ENCODE peak calls at places on chromosome 4, in six cellular contexts. P, S, R, G, I and A are unnamed samples.

GRCh38 chr4:69749771-69750170 is 10.6 kb downstream of the SULT1B1 start:
- DNase-seq in P (peak; percentile 80), S (no peak), R (no peak), G (no peak), I (peak; percentile 2), A (no peak)

GRCh38 chr4:19905006-19905405 is 346.7 kb upstream of the SLIT2 start:
- DNase-seq in P (no peak), S (no peak), R (no peak), G (no peak), I (no peak), A (no peak)

GRCh38 chr4:107037188-107037587 is 1.1 kb upstream of the DKK2 start:
- DNase-seq in P (peak; percentile 53), S (peak; percentile 46), R (peak; percentile 8), G (peak; percentile 79), I (peak; percentile 2), A (peak; percentile 62)

GRCh38 chr4:124426279-124426678 is 286.3 kb downstream of the ANKRD50 start:
- DNase-seq in P (no peak), S (no peak), R (no peak), G (peak; percentile 11), I (no peak), A (no peak)

GRCh38 chr4:164252286-164252685 is 501.6 kb upstream of the SMIM31 start:
- DNase-seq in P (no peak), S (peak; percentile 37), R (no peak), G (peak; percentile 76), I (no peak), A (no peak)

GRCh38 chr4:185810746-185811508 is 1.1 kb downstream of the SORBS2 start:
- DNase-seq in P (no peak), S (no peak), R (no peak), G (peak; percentile 33), I (no peak), A (no peak)

GRCh38 chr4:158814636-158815035 is 45.8 kb downstream of the FNIP2 start:
- DNase-seq in P (no peak), S (no peak), R (no peak), G (no peak), I (peak; percentile 67), A (no peak)

GRCh38 chr4:5955201-5955821 is 62.4 kb upstream of the CRMP1 start:
- DNase-seq in P (no peak), S (no peak), R (no peak), G (peak; percentile 52), I (no peak), A (no peak)

GRCh38 chr4:17166954-17167353 is 268.5 kb upstream of the LDB2 start:
- DNase-seq in P (peak; percentile 68), S (no peak), R (no peak), G (no peak), I (no peak), A (peak; percentile 47)

GRCh38 chr4:74953647-74954046 is 20.7 kb downstream of the PARM1 start:
- DNase-seq in P (no peak), S (no peak), R (no peak), G (no peak), I (no peak), A (no peak)

GRCh38 chr4:173448919-173449641 is 50.2 kb upstream of the SCRG1 start:
- DNase-seq in P (no peak), S (no peak), R (no peak), G (no peak), I (peak; percentile 9), A (peak; percentile 21)

GRCh38 chr4:53599632-53600031 is 8.3 kb upstream of the LNX1 start:
- DNase-seq in P (no peak), S (no peak), R (no peak), G (no peak), I (no peak), A (no peak)

GRCh38 chr4:53598901-53599300 is 7.6 kb upstream of the LNX1 start:
- DNase-seq in P (peak; percentile 29), S (no peak), R (no peak), G (no peak), I (no peak), A (no peak)

GRCh38 chr4:53595823-53596222 is 4.5 kb upstream of the LNX1 start:
- DNase-seq in P (no peak), S (no peak), R (no peak), G (no peak), I (no peak), A (no peak)

GRCh38 chr4:53596901-53597300 is 5.6 kb upstream of the LNX1 start:
- DNase-seq in P (no peak), S (no peak), R (no peak), G (no peak), I (no peak), A (no peak)

GRCh38 chr4:53598483-53598882 is 7.2 kb upstream of the LNX1 start:
- DNase-seq in P (no peak), S (no peak), R (no peak), G (no peak), I (peak; percentile 57), A (no peak)
- H3K27ac ChIP-seq in P (no peak overlapping the region), S (no peak overlapping the region), R (peak overlapping the region; percentile 43), G (no peak overlapping the region), I (no peak overlapping the region), A (no peak overlapping the region)

DNA sequence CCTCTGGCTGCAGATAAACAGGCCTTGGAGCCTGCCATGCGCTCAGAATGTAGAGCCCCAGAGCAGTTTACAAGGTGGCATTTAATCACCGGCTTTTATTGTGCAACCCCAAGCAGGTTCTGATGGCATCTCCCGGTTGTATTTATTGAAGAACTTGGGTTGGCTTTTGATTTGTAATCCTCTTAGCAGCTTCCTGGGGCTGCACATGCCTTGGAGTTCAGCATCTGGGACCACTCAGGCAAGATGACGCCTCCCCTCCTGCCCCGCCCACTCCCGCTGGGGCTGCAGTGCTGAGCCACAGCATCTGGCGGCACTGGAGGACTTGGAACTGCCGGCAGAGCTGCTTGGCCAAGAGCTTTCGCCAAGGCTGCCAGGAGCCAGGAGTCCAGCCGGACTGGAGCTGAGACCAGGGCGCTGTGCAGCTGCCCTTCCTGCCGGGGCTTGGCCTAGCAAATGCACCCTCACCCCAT is 5.3 kb downstream of the HTRA3 start:
- DNase-seq in P (peak; percentile 92), S (peak; percentile 50), R (peak; percentile 74), G (no peak), I (peak; percentile 93), A (peak; percentile 85)
- TF ChIP-seq CTCF in P (peak; percentile 53), S (peak; percentile 43), R (peak; percentile 26), G (no peak), I (peak; percentile 76), A (no peak)

GRCh38 chr4:137310156-137310555 is 222.1 kb downstream of the PCDH18 start:
- DNase-seq in P (peak; percentile 50), S (no peak), R (no peak), G (no peak), I (peak; percentile 4), A (no peak)
- H3K27ac ChIP-seq in P (no peak overlapping the region), S (no peak overlapping the region), R (no peak overlapping the region), G (no peak overlapping the region), I (peak overlapping the region; percentile 28), A (no peak overlapping the region)

GRCh38 chr4:87150498-87151261 is 69.7 kb downstream of the KLHL8 start:
- DNase-seq in P (peak; percentile 82), S (no peak), R (peak; percentile 36), G (peak; percentile 87), I (peak; percentile 71), A (peak; percentile 73)
- TF ChIP-seq CTCF in P (peak; percentile 84), S (peak; percentile 93), R (peak; percentile 95), G (peak; percentile 98), I (peak; percentile 82), A (peak; percentile 96)

GRCh38 chr4:76723916-76724315 is 174.0 kb downstream of the SOWAHB start:
- DNase-seq in P (peak; percentile 96), S (no peak), R (no peak), G (peak; percentile 44), I (peak; percentile 91), A (peak; percentile 46)
- H3K27ac ChIP-seq in P (no peak overlapping the region), S (no peak overlapping the region), R (no peak overlapping the region), G (peak overlapping the region; percentile 75), I (peak overlapping the region; percentile 42), A (no peak overlapping the region)

GRCh38 chr4:128379860-128380259 is 92.2 kb upstream of the PGRMC2 start:
- DNase-seq in P (peak; percentile 61), S (no peak), R (peak; percentile 28), G (peak; percentile 61), I (peak; percentile 49), A (peak; percentile 52)

GRCh38 chr4:128380306-128380705 is 92.7 kb upstream of the PGRMC2 start:
- DNase-seq in P (no peak), S (no peak), R (no peak), G (no peak), I (no peak), A (no peak)

GRCh38 chr4:128376303-128376702 is 88.7 kb upstream of the PGRMC2 start:
- DNase-seq in P (no peak), S (no peak), R (no peak), G (no peak), I (no peak), A (no peak)

GRCh38 chr4:128378668-128379067 is 91.1 kb upstream of the PGRMC2 start:
- DNase-seq in P (no peak), S (no peak), R (no peak), G (no peak), I (no peak), A (no peak)

GRCh38 chr4:128376958-128377357 is 89.3 kb upstream of the PGRMC2 start:
- DNase-seq in P (no peak), S (no peak), R (no peak), G (no peak), I (no peak), A (no peak)
- TF ChIP-seq CTCF in P (no peak), S (no peak), R (no peak), G (no peak), I (no peak), A (no peak)

DNA sequence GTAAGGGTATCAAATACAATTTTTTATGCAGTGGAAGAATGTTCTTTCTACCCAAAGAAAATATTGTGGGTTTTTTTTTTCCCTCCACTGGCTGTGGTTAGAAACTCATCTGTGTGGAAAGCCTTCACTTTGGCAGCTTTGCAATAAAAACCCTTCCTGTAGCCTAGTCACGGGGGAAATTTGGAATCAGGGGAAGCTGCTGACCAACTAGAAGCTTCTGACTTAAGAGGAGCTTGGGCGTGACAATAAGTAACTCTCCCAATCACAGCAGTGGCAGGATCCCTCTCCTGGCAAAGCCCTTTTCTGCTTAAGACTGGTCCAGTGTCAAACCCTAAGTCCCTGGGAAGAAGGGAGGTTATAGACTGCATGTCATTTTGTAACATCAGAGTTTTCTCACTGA is 87.9 kb downstream of the LRRC66 start:
- DNase-seq in P (peak; percentile 58), S (no peak), R (no peak), G (no peak), I (no peak), A (peak; percentile 14)
- H3K27ac ChIP-seq in P (no peak overlapping the region), S (no peak overlapping the region), R (no peak overlapping the region), G (no peak overlapping the region), I (no peak overlapping the region), A (no peak overlapping the region)